ENCODE peak calls at places on chromosomes 13 and 19, in five cellular contexts. D is choroid plexus epithelial cell, F is breast epithelium, U is retinal pigment epithelial cell, I is astrocyte of the spinal cord. L is an unnamed sample.

GRCh38 chr19:16445238-16446107 is 26.3 kb downstream of the EPS15L1 start:
- DNase-seq in F (no peak), I (peak), U (no peak), D (peak), L (peak)

GRCh38 chr19:33473644-33474305 is 47.8 kb downstream of the PEPD start:
- DNase-seq in I (peak), F (no peak), U (no peak), D (peak), L (peak)

GRCh38 chr19:8731428-8732169 is 10.2 kb downstream of the OR2Z1 start:
- DNase-seq in I (no peak), D (no peak), U (no peak), F (no peak), L (no peak)

GRCh38 chr19:55103190-55103589 is 14.2 kb downstream of the PPP1R12C start:
- DNase-seq in I (no peak), F (no peak), D (no peak), U (no peak), L (no peak)

GRCh38 chr19:42419309-42419708 is 7.9 kb downstream of the LIPE start:
- DNase-seq in F (no peak), D (no peak), I (no peak), U (no peak), L (no peak)

GRCh38 chr19:45887311-45887710 is 1.4 kb upstream of the IRF2BP1 start:
- DNase-seq in F (no peak), D (no peak), I (no peak), U (no peak), L (no peak)

GRCh38 chr13:52852444-52852843 is 4.0 kb upstream of the PCDH8 start:
- DNase-seq in I (no peak), F (no peak), U (no peak), D (no peak), L (no peak)

GRCh38 chr13:50370303-50370950 is 355.2 kb downstream of the KCNRG start:
- DNase-seq in U (no peak), F (no peak), D (no peak), I (no peak), L (no peak)

GRCh38 chr19:7973883-7974282 is 30.4 kb upstream of the TIMM44 start:
- DNase-seq in U (no peak), D (no peak), I (no peak), F (no peak), L (no peak)

GRCh38 chr13:91346848-91347211 is 657 bp upstream of the MIR17HG start:
- DNase-seq in I (peak), D (peak), F (no peak), U (no peak), L (no peak)

GRCh38 chr19:48997972-48998371 is 4.3 kb downstream of the RUVBL2 start:
- DNase-seq in U (no peak), I (peak), D (peak), F (no peak), L (peak)

GRCh38 chr19:17952041-17952976 is 14.6 kb upstream of the KCNN1 start:
- DNase-seq in I (no peak), U (no peak), F (no peak), D (no peak), L (no peak)

GRCh38 chr19:47157455-47158321 is 27.1 kb downstream of the SAE1 start:
- DNase-seq in F (no peak), I (peak), U (peak), D (peak), L (peak)

DNA sequence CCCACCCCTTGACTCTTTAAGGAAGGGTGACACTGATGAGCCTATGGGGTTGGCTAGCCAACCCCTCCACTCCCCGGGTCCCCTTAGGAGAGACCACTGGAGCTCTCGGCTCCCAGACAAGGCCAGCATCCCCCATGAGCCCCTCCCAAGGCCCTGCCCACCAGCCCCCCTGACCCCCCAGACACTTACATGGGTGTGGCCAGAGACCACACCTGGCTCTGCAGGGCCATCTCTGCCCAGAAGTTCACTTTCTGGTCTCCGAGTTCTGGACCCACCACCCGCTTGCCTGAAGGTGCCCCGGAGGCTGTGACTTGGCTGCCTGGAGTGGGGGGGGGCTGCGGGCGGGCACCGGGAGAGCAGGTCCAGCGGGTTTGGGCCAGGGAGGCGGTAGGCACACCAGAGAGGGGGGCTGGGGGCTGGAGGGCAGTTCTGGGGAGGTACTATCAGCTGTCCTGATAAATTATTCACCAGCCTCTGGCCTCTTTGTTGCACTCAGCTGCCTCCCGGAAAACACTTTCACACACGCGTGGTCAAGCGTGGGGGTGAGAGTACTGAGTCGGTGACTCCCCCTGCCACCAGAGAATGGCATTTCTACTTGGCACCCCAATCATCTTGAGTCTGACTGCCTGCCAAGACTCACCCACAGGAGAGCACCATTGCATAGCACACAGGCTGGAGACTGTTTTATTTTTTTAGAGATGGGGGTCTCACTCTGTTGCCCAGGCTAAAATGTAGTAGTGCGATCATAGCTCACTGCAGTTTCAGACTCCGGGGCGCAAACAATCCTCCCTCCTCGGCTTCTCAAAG is at the start of gene PALM3:
- DNase-seq in I (no peak), D (no peak), U (no peak), F (peak), L (no peak)
- TF ChIP-seq CTCF in I (no peak), D (no peak), U (no peak), F (no peak), L (no peak)

DNA sequence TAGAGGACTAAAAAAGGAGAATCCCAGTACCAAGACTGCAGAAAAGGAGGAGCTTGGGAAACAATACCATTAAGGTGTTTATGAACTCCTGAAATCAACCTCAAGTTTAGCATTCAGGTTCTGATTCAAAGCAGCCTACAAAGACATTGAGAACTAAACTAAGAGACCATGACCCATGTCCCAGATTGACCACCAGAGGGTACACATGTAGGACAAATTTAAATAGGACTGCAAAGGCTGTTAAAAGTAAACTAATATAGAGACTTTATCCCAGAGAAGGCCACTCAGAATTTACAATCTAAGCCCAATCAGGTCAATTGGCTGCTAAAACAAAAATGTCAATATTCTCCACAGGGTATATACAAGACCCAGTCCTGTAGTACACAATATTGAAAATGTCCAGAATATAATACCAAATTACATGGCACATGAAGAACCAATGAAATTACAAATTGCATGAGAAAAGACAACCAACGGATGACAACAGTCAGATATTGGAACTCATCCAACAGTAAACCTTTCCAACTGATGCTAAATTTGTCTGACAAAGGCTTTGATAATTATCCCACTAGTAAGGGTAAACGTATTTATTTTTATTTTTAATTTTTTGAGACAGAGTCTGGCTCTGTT is 682.4 kb downstream of the UQCRFS1 start:
- DNase-seq in U (no peak), D (no peak), I (no peak), F (no peak), L (no peak)
- TF ChIP-seq CTCF in U (no peak), D (no peak), I (no peak), F (no peak), L (no peak)

GRCh38 chr13:25493930-25494707 is 122.3 kb downstream of the ATP8A2 start:
- DNase-seq in F (no peak), U (no peak), I (no peak), D (no peak), L (no peak)

GRCh38 chr13:25489238-25489637 is 117.5 kb downstream of the ATP8A2 start:
- DNase-seq in I (no peak), U (no peak), D (peak), F (no peak), L (no peak)

GRCh38 chr13:25490236-25490635 is 118.5 kb downstream of the ATP8A2 start:
- DNase-seq in D (no peak), U (no peak), F (no peak), I (no peak), L (no peak)

GRCh38 chr13:25494708-25495411 is 123.1 kb downstream of the ATP8A2 start:
- DNase-seq in I (no peak), F (no peak), U (no peak), D (no peak), L (no peak)
- TF ChIP-seq CTCF in I (no peak), F (no peak), U (no peak), D (no peak), L (no peak)

DNA sequence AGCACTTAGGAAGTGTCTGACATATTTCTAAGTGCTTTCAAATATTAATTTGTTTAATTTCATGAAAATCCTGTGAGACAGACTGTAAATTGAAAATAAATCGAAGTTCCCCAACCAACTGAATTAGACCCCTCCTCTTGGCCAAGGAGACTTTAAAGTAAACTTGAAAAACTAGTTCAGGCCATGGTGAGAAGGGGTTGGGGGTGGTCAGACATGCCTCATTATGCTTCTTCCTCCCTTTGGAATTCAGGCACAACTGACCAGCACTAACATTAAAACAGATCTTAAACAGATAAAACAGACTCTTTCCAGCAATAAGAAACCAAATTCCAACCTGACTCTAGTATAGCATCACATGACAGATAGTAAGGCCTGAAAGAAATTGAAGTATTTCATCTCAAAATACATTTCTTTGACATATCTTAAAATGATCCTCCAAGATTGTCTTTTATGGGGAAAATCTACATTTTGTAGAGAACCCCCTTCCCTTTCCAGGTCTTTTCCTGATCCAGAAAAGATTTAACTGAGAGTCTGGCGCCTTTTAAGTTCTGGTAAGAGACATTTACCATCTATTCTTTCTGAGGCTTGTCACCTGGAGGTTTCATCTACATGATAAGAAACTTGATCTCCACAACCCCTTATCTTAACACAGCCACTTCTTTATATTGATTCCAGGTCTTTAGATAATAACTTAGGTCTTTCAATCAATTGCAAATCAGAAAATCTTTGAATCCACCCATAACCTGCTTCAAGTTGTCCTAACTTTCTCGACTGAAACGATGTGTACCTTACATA is 336.5 kb downstream of the PCDH20 start:
- DNase-seq in I (no peak), U (no peak), F (no peak), D (no peak), L (no peak)
- TF ChIP-seq CTCF in I (no peak), U (no peak), F (no peak), D (no peak), L (no peak)

L was measured in HFFc6.